ENCODE peak calls at places on chromosomes 13 and 19, in seven cellular contexts. J, C, D, V, R, U and I are unnamed samples.
A peak's percentile ranks its signal among the peaks of the same experiment; 100 is the strongest.

GRCh38 chr19:42553292-42554045 is 25.2 kb upstream of the CEACAM1 start:
- DNase-seq in J (no peak), C (peak; percentile 56), D (peak; percentile 22), V (no peak), R (peak; percentile 51), U (no peak), I (peak; percentile 90)

GRCh38 chr19:17447704-17448189 is 721 bp downstream of the TMEM221 start:
- DNase-seq in J (no peak), C (no peak), D (peak; percentile 31), V (no peak), R (no peak), U (no peak), I (no peak)

GRCh38 chr19:3625996-3626472 is 556 bp downstream of the CACTIN start:
- DNase-seq in J (peak; percentile 38), C (no peak), D (no peak), V (no peak), R (no peak), U (no peak), I (no peak)

GRCh38 chr13:51244637-51245405 is 22.6 kb downstream of the FAM124A start:
- DNase-seq in J (no peak), C (no peak), D (no peak), V (peak; percentile 68), R (no peak), U (no peak), I (no peak)

GRCh38 chr13:40648040-40648439 is 18.4 kb downstream of the FOXO1 start:
- DNase-seq in J (no peak), C (no peak), D (no peak), V (no peak), R (no peak), U (no peak), I (no peak)

GRCh38 chr19:56750658-56751057 is 79.1 kb upstream of the ZNF835 start:
- DNase-seq in J (no peak), C (no peak), D (no peak), V (no peak), R (no peak), U (no peak), I (no peak)

GRCh38 chr19:48469056-48469881 is at the start of gene CYTH2:
- DNase-seq in J (peak; percentile 98), C (peak; percentile 100), D (peak; percentile 100), V (peak; percentile 100), R (peak; percentile 100), U (peak; percentile 100), I (peak; percentile 100)

GRCh38 chr13:64314286-64314685 is 2898.6 kb upstream of the PCDH20 start:
- DNase-seq in J (no peak), C (peak; percentile 24), D (no peak), V (no peak), R (no peak), U (no peak), I (no peak)

GRCh38 chr13:24221007-24221406 is 60.5 kb downstream of the SPATA13 start:
- DNase-seq in J (peak; percentile 10), C (no peak), D (no peak), V (no peak), R (no peak), U (no peak), I (no peak)

GRCh38 chr19:48390188-48391099 is 907 bp downstream of the KDELR1 start:
- DNase-seq in J (peak; percentile 79), C (peak; percentile 74), D (peak; percentile 70), V (peak; percentile 86), R (peak; percentile 73), U (peak; percentile 81), I (peak; percentile 63)

GRCh38 chr13:112562786-112563383 is 25.1 kb downstream of the TUBGCP3 start:
- DNase-seq in J (no peak), C (no peak), D (no peak), V (no peak), R (no peak), U (no peak), I (no peak)

GRCh38 chr13:39317284-39317683 is 279.0 kb downstream of the NHLRC3 start:
- DNase-seq in J (no peak), C (peak; percentile 82), D (no peak), V (no peak), R (no peak), U (no peak), I (peak; percentile 31)

GRCh38 chr19:47356900-47357299 is 7.8 kb downstream of the DHX34 start:
- DNase-seq in J (no peak), C (no peak), D (no peak), V (no peak), R (no peak), U (no peak), I (no peak)

GRCh38 chr13:36685912-36686311 is 12.1 kb downstream of the SERTM1 start:
- DNase-seq in J (no peak), C (no peak), D (no peak), V (no peak), R (no peak), U (no peak), I (peak; percentile 27)

GRCh38 chr13:35892837-35893814 is 238.1 kb downstream of the DCLK1 start:
- DNase-seq in J (no peak), C (no peak), D (no peak), V (no peak), R (no peak), U (no peak), I (no peak)

GRCh38 chr13:113297370-113297871 is 382 bp downstream of the LAMP1 start:
- DNase-seq in J (peak; percentile 25), C (peak; percentile 11), D (no peak), V (no peak), R (no peak), U (no peak), I (peak; percentile 14)

GRCh38 chr13:90105276-90105675 is 1242.2 kb upstream of the MIR17HG start:
- DNase-seq in J (no peak), C (peak; percentile 13), D (no peak), V (no peak), R (no peak), U (no peak), I (peak; percentile 56)

GRCh38 chr13:49165798-49166752 is 54.1 kb upstream of the MLNR start:
- DNase-seq in J (no peak), C (peak; percentile 6), D (no peak), V (no peak), R (no peak), U (peak; percentile 12), I (no peak)

GRCh38 chr13:105452895-105453294 is 1082.6 kb downstream of the EFNB2 start:
- DNase-seq in J (no peak), C (no peak), D (no peak), V (no peak), R (no peak), U (no peak), I (no peak)

GRCh38 chr13:108877300-108877699 is 247.9 kb downstream of the MYO16 start:
- DNase-seq in J (no peak), C (peak; percentile 1), D (no peak), V (no peak), R (no peak), U (no peak), I (no peak)

GRCh38 chr13:38688674-38689073 is 1.8 kb downstream of the FREM2 start:
- DNase-seq in J (no peak), C (no peak), D (no peak), V (no peak), R (no peak), U (no peak), I (no peak)

GRCh38 chr13:23701646-23702045 is 131.4 kb downstream of the TNFRSF19 start:
- DNase-seq in J (no peak), C (peak; percentile 98), D (peak; percentile 35), V (no peak), R (peak; percentile 92), U (no peak), I (peak; percentile 90)

GRCh38 chr13:80030491-80030890 is 310.4 kb downstream of the SPRY2 start:
- DNase-seq in J (no peak), C (peak; percentile 61), D (no peak), V (peak; percentile 67), R (no peak), U (no peak), I (peak; percentile 17)

GRCh38 chr13:28637714-28638355 is 21.1 kb upstream of the POMP start:
- DNase-seq in J (no peak), C (no peak), D (no peak), V (no peak), R (no peak), U (peak; percentile 40), I (no peak)

GRCh38 chr13:98585398-98585754 is 8.5 kb upstream of the STK24 start:
- DNase-seq in J (no peak), C (no peak), D (no peak), V (no peak), R (no peak), U (no peak), I (no peak)

DNA sequence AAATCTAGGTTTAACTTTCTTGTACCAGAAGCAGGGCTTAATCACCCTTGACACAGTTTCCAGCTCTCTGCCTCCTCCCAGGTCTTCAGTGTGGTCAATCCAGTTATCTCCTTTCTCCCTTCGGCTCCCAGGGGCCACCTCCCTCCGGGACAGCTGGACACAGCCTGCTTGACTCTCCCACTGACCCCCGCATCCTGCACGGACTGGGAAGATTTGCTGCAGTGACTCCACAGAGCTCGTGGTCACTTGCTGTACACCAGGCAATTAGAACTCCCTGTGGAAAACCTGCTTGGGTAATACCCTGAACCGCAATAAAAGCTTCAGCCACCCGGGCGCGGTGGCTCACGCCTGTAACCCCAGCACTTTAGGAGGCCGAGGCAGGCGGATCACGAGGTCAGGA is 116.5 kb downstream of the NUFIP1 start:
- DNase-seq in J (no peak), C (no peak), D (no peak), V (no peak), R (no peak), U (no peak), I (no peak)
- H3K4me3 ChIP-seq in J (no peak overlapping the region), C (no peak overlapping the region), D (no peak overlapping the region), V (no peak overlapping the region), R (no peak overlapping the region), U (no peak overlapping the region), I (no peak overlapping the region)

GRCh38 chr19:50536662-50537305 is 23.1 kb upstream of the ASPDH start:
- DNase-seq in J (no peak), C (no peak), D (no peak), V (no peak), R (no peak), U (no peak), I (no peak)
- TF ChIP-seq CTCF in J (peak; percentile 40), C (no peak), D (no peak), V (peak; percentile 41), R (no peak), U (peak; percentile 42), I (no peak)

GRCh38 chr19:33621811-33622504 is at the start of gene CHST8:
- DNase-seq in J (peak; percentile 62), C (peak; percentile 22), D (peak; percentile 42), V (peak; percentile 91), R (no peak), U (no peak), I (peak; percentile 20)
- H3K4me3 ChIP-seq in J (no peak within 1 kb of the TSS), C (no peak within 1 kb of the TSS), D (peak within 1 kb of the TSS; percentile 65), V (peak within 1 kb of the TSS; percentile 74), R (peak within 1 kb of the TSS; percentile 56), U (no peak within 1 kb of the TSS), I (peak within 1 kb of the TSS; percentile 7)

DNA sequence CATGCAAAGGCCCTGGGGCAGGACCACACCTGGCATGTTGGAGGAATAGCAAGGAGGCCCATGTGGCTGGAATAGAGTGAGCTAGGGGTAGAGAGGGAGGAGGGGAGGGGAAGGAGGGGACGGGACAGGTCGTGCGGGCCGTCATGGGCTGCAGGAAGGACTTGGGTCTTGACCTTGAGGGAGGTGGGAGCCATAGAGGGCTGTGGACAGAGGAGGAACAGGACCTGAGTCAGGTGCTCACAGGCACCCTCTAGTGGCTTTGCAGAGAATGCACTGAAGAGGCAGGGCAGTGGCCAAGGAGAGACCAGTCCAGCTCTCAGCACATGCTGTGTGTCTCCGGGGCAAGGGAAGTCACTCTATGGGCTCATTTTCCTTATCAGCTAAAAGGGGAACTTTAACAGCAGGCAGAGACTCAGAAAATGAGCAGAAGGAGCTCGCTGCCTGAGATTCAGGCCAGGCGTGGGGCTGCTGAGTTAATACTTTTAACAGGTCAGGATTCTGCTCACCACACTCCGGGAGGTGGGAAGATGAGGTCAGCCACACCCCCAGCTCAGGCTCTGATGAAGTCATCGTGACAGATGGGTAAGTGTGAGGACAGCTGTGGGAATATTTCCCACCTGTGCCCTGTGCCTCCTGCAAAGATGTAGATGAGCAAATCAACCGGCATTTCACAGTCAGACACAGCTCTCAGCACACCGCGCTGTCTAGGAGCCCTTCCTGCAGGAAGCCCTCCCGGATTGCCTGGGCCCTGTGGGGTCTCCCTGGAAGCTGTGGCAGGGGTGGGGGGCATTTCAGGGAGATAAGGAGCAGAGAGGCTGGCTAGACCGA is 6.0 kb upstream of the TNFAIP8L1 start:
- DNase-seq in J (peak; percentile 83), C (peak; percentile 82), D (peak; percentile 67), V (peak; percentile 91), R (peak; percentile 65), U (peak; percentile 57), I (peak; percentile 56)
- TF ChIP-seq CTCF in J (peak; percentile 98), C (peak; percentile 98), D (no peak), V (peak; percentile 94), R (peak; percentile 82), U (peak; percentile 82), I (peak; percentile 81)